ENCODE peak calls at places on chromosomes 5 and 9, in seven cellular contexts. One of them, this sample, is unnamed.
A peak's percentile ranks its signal among the peaks of the same experiment; 100 is the strongest.

GRCh38 chr5:103772248-103772647 is 209.7 kb upstream of the NUDT12 start:
- DNase-seq in heart right ventricle: no peak
- DNase-seq in neural progenitor cell: no peak
- DNase-seq in A549: no peak
- DNase-seq in thyroid gland: no peak
- DNase-seq in cardiac muscle cell: no peak
- DNase-seq in spleen: no peak
- DNase-seq in this sample: no peak

GRCh38 chr9:116555102-116555501 is 132.0 kb upstream of the TRIM32 start:
- DNase-seq in heart right ventricle: peak; percentile 43
- DNase-seq in neural progenitor cell: no peak
- DNase-seq in A549: no peak
- DNase-seq in thyroid gland: no peak
- DNase-seq in cardiac muscle cell: no peak
- DNase-seq in spleen: no peak
- DNase-seq in this sample: no peak

GRCh38 chr5:674630-675011 is 18.5 kb downstream of the TPPP start:
- DNase-seq in heart right ventricle: peak; percentile 3
- DNase-seq in neural progenitor cell: no peak
- DNase-seq in A549: no peak
- DNase-seq in thyroid gland: no peak
- DNase-seq in cardiac muscle cell: no peak
- DNase-seq in spleen: no peak
- DNase-seq in this sample: no peak

GRCh38 chr9:135641047-135641446 is 1.7 kb upstream of the GLT6D1 start:
- DNase-seq in heart right ventricle: no peak
- DNase-seq in neural progenitor cell: no peak
- DNase-seq in A549: no peak
- DNase-seq in thyroid gland: no peak
- DNase-seq in cardiac muscle cell: no peak
- DNase-seq in spleen: no peak
- DNase-seq in this sample: no peak

GRCh38 chr5:76789991-76790571 is 28.7 kb upstream of the F2RL1 start:
- DNase-seq in heart right ventricle: no peak
- DNase-seq in neural progenitor cell: no peak
- DNase-seq in A549: peak; percentile 52
- DNase-seq in thyroid gland: no peak
- DNase-seq in cardiac muscle cell: no peak
- DNase-seq in spleen: no peak
- DNase-seq in this sample: peak; percentile 87

GRCh38 chr5:62985749-62986148 is 407.1 kb downstream of the LRRC70 start:
- DNase-seq in heart right ventricle: no peak
- DNase-seq in neural progenitor cell: no peak
- DNase-seq in A549: no peak
- DNase-seq in thyroid gland: no peak
- DNase-seq in cardiac muscle cell: no peak
- DNase-seq in spleen: no peak
- DNase-seq in this sample: no peak

GRCh38 chr9:2859776-2860379 is 16.0 kb upstream of the PUM3 start:
- DNase-seq in heart right ventricle: peak; percentile 33
- DNase-seq in neural progenitor cell: peak; percentile 83
- DNase-seq in A549: peak; percentile 73
- DNase-seq in thyroid gland: peak; percentile 70
- DNase-seq in cardiac muscle cell: peak; percentile 72
- DNase-seq in spleen: no peak
- DNase-seq in this sample: no peak

GRCh38 chr9:130987738-130988399 is 21.1 kb upstream of the LAMC3 start:
- DNase-seq in heart right ventricle: no peak
- DNase-seq in neural progenitor cell: no peak
- DNase-seq in A549: no peak
- DNase-seq in thyroid gland: no peak
- DNase-seq in cardiac muscle cell: no peak
- DNase-seq in spleen: no peak
- DNase-seq in this sample: no peak

GRCh38 chr5:61493973-61494372 is 161.9 kb downstream of the ZSWIM6 start:
- DNase-seq in heart right ventricle: no peak
- DNase-seq in neural progenitor cell: no peak
- DNase-seq in A549: no peak
- DNase-seq in thyroid gland: no peak
- DNase-seq in cardiac muscle cell: no peak
- DNase-seq in spleen: no peak
- DNase-seq in this sample: no peak

DNA sequence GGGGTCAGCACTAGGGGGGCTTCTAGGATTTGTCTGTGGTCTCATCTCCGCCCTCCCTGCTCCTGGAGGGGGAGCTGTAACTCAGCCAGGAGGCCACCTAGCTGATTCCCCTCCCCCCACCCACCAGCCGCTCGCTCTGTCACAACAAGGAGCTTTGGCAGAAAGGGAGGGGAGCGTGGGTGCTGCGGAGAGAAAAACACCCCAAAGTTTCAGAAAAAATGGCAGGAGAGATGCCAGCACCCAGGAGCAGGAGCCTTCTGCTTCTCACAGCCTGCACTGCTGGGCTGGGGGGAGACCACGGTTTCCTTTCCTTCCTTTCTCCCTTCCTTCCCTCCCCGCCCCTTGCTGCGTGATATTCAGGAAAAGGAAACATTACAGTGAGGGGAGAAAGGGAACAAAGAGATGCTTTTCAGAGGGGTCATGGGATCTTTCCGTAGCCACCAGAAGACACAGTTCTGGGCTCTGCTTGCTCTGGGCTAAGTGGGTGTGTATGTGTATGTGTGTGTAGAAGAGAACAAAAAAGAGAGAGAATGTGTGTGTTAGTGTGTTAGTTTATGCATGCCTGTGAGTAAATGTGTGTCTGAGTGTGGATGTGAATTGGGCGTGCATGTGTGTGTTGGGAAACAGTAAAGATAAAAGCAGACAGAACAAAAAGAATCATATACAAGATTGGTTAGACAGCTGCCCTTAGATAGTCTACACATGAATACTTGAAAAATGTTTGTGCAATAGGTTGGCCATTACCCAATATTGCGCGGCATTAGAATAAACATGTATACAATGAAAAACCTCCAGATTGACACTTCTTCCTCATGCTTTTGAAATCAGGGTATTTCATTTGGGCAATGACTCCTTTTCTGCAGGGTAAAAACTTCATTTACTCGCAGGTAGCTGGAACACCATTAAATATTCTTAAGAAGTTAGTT is 36.4 kb upstream of the HSPA9 start:
- DNase-seq in heart right ventricle: no peak
- DNase-seq in neural progenitor cell: peak; percentile 69
- DNase-seq in A549: no peak
- DNase-seq in thyroid gland: peak; percentile 60
- DNase-seq in cardiac muscle cell: peak; percentile 67
- DNase-seq in spleen: no peak
- DNase-seq in this sample: no peak
- TF ChIP-seq CTCF in heart right ventricle: no peak
- TF ChIP-seq CTCF in neural progenitor cell: peak; percentile 43
- TF ChIP-seq CTCF in A549: no peak
- TF ChIP-seq CTCF in thyroid gland: no peak
- TF ChIP-seq CTCF in cardiac muscle cell: no peak
- TF ChIP-seq CTCF in spleen: no peak
- TF ChIP-seq CTCF in this sample: no peak

DNA sequence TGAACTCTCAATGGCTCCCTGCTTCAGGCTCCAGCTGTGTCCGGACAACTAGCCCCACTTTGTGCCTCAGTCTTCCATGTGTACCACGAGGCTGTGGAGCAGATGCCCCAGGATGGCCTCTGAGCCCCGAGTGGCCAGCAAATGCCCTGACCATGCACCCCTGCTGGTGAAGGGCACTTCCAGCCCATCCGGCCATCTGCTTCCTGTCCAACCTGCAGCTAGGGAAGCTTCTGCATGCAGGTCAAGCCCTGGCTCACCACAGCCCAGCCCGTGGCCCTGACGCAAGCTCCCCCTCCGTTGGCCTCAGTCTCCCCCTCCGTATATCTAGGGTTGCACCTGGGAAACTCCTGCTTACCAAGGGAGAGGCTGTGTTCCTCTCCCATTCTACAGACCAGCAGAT is 4.8 kb downstream of the NINJ1 start:
- DNase-seq in heart right ventricle: no peak
- DNase-seq in neural progenitor cell: no peak
- DNase-seq in A549: no peak
- DNase-seq in thyroid gland: peak; percentile 45
- DNase-seq in cardiac muscle cell: no peak
- DNase-seq in spleen: peak; percentile 89
- DNase-seq in this sample: no peak
- H3K4me1 ChIP-seq in heart right ventricle: peaks cover 73% of the 10 kb centered on the region
- H3K4me1 ChIP-seq in neural progenitor cell: peaks cover 20% of the 10 kb centered on the region
- H3K4me1 ChIP-seq in A549: peaks cover 31% of the 10 kb centered on the region
- H3K4me1 ChIP-seq in thyroid gland: peaks cover 82% of the 10 kb centered on the region
- H3K4me1 ChIP-seq in cardiac muscle cell: peaks cover 20% of the 10 kb centered on the region
- H3K4me1 ChIP-seq in spleen: peaks cover 71% of the 10 kb centered on the region
- H3K4me1 ChIP-seq in this sample: peaks cover 7% of the 10 kb centered on the region

GRCh38 chr9:81671880-81672280 is 17.5 kb downstream of the TLE1 start:
- DNase-seq in heart right ventricle: peak; percentile 93
- DNase-seq in neural progenitor cell: no peak
- DNase-seq in A549: no peak
- DNase-seq in thyroid gland: peak; percentile 98
- DNase-seq in cardiac muscle cell: peak; percentile 98
- DNase-seq in spleen: no peak
- DNase-seq in this sample: no peak
- H3K27ac ChIP-seq in heart right ventricle: no peak overlapping the region
- H3K27ac ChIP-seq in neural progenitor cell: no peak overlapping the region
- H3K27ac ChIP-seq in A549: peak overlapping the region; percentile 29
- H3K27ac ChIP-seq in thyroid gland: peak overlapping the region; percentile 76
- H3K27ac ChIP-seq in cardiac muscle cell: no peak overlapping the region
- H3K27ac ChIP-seq in spleen: no peak overlapping the region
- H3K27ac ChIP-seq in this sample: no peak overlapping the region

DNA sequence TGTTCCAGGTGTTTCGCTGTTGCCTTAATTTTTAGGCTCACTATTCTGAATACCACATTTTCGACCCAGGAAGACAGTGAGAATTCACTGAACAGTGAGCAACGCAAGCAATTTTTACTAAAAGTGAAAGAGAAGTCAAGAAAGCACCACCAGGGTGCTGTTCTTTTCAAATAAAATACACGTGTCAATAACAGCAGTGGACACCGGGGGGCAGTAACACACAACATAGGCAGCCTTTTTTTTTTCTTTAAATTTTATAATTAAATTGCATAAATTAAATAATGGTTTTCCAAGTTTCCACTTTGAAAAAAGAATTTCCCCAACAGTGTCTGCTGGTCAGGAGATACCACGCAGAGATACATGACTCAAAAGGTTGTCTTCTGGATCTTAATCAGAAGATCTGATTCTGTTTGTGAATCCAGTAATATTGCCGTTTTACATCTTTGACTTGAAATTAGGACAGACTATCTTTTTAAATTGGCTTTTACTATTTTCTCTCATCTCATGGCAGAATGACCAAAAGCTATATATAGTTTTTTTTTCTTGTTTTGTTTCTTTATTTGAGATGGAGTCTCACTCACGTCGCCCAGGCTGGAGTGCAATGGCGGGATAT is 47.1 kb upstream of the SH3GL2 start:
- DNase-seq in heart right ventricle: no peak
- DNase-seq in neural progenitor cell: peak; percentile 65
- DNase-seq in A549: peak; percentile 48
- DNase-seq in thyroid gland: peak; percentile 44
- DNase-seq in cardiac muscle cell: peak; percentile 69
- DNase-seq in spleen: no peak
- DNase-seq in this sample: no peak
- TF ChIP-seq CTCF in heart right ventricle: peak; percentile 64
- TF ChIP-seq CTCF in neural progenitor cell: peak; percentile 81
- TF ChIP-seq CTCF in A549: peak; percentile 76
- TF ChIP-seq CTCF in thyroid gland: peak; percentile 70
- TF ChIP-seq CTCF in cardiac muscle cell: peak; percentile 69
- TF ChIP-seq CTCF in spleen: no peak
- TF ChIP-seq CTCF in this sample: peak; percentile 91

GRCh38 chr5:154474267-154474956 is 3.6 kb downstream of the HAND1 start:
- DNase-seq in heart right ventricle: no peak
- DNase-seq in neural progenitor cell: peak; percentile 24
- DNase-seq in A549: no peak
- DNase-seq in thyroid gland: no peak
- DNase-seq in cardiac muscle cell: no peak
- DNase-seq in spleen: no peak
- DNase-seq in this sample: no peak

GRCh38 chr5:154473581-154474266 is 4.3 kb downstream of the HAND1 start:
- DNase-seq in heart right ventricle: no peak
- DNase-seq in neural progenitor cell: peak; percentile 62
- DNase-seq in A549: no peak
- DNase-seq in thyroid gland: no peak
- DNase-seq in cardiac muscle cell: no peak
- DNase-seq in spleen: no peak
- DNase-seq in this sample: no peak

GRCh38 chr5:154476343-154477213 is 1.4 kb downstream of the HAND1 start:
- DNase-seq in heart right ventricle: no peak
- DNase-seq in neural progenitor cell: peak; percentile 66
- DNase-seq in A549: no peak
- DNase-seq in thyroid gland: no peak
- DNase-seq in cardiac muscle cell: no peak
- DNase-seq in spleen: no peak
- DNase-seq in this sample: no peak

GRCh38 chr5:154475613-154476342 is 2.2 kb downstream of the HAND1 start:
- DNase-seq in heart right ventricle: no peak
- DNase-seq in neural progenitor cell: peak; percentile 85
- DNase-seq in A549: no peak
- DNase-seq in thyroid gland: peak; percentile 32
- DNase-seq in cardiac muscle cell: no peak
- DNase-seq in spleen: no peak
- DNase-seq in this sample: no peak

DNA sequence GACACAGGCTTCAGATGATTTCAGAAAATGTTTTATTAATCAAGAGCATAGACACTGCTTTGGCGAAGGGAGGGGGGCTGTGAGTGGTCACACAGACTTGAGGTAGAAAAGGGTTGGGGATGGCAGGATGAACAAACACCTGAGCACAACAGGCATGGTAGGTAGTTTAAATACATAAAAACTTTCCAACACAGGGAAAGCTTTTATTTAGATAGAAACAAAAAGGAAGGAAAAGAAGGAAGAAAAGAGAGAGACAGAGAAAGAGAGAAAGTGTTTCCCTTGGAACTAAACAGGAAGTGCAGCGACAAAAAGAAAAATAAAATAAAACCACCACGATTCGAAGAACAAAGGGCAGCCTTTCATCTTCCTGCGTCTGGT is 3.1 kb downstream of the HAND1 start:
- DNase-seq in heart right ventricle: no peak
- DNase-seq in neural progenitor cell: no peak
- DNase-seq in A549: no peak
- DNase-seq in thyroid gland: no peak
- DNase-seq in cardiac muscle cell: no peak
- DNase-seq in spleen: no peak
- DNase-seq in this sample: no peak
- H3K4me1 ChIP-seq in heart right ventricle: peaks cover 48% of the 10 kb centered on the region
- H3K4me1 ChIP-seq in neural progenitor cell: peaks cover 21% of the 10 kb centered on the region
- H3K4me1 ChIP-seq in A549: peaks cover 20% of the 10 kb centered on the region
- H3K4me1 ChIP-seq in thyroid gland: peaks cover 56% of the 10 kb centered on the region
- H3K4me1 ChIP-seq in cardiac muscle cell: peaks cover 39% of the 10 kb centered on the region
- H3K4me1 ChIP-seq in spleen: peaks cover 41% of the 10 kb centered on the region
- H3K4me1 ChIP-seq in this sample: no peaks in the 10 kb centered on the region

This sample was measured in foreskin keratinocyte.